ENCODE peak calls at places on chromosomes 12 and 14, in five cellular contexts. V is uterus, M is H54, E is GM12892, X is upper lobe of left lung. U is an unnamed sample.

GRCh38 chr14:92105073-92105844 is 1.1 kb downstream of the ATXN3 start:
- DNase-seq in X (no peak), E (no peak), M (no peak), V (no peak), U (no peak)

GRCh38 chr14:100223332-100224171 is 15.4 kb upstream of the YY1 start:
- DNase-seq in X (no peak), V (no peak), E (no peak), M (no peak), U (peak; percentile 49)

GRCh38 chr14:85391455-85391854 is 138.5 kb upstream of the FLRT2 start:
- DNase-seq in X (no peak), E (no peak), V (no peak), M (no peak), U (no peak)

GRCh38 chr12:86122846-86123468 is 133.2 kb downstream of the MGAT4C start:
- DNase-seq in E (no peak), M (no peak), X (no peak), V (no peak), U (no peak)

GRCh38 chr12:54000105-54000773 is at the start of gene HOXC9:
- DNase-seq in X (peak; percentile 87), V (no peak), M (peak; percentile 56), E (no peak), U (no peak)

GRCh38 chr12:131229426-131230339 is 276.0 kb downstream of the ADGRD1 start:
- DNase-seq in E (no peak), M (no peak), V (no peak), X (no peak), U (no peak)

GRCh38 chr14:33740531-33740930 is 210.3 kb downstream of the EGLN3 start:
- DNase-seq in E (no peak), M (no peak), X (no peak), V (no peak), U (no peak)

GRCh38 chr12:2613674-2614073 is 181.1 kb upstream of the FKBP4 start:
- DNase-seq in M (peak; percentile 82), V (peak; percentile 35), E (no peak), X (no peak), U (no peak)

GRCh38 chr12:20716037-20716436 is 20.9 kb downstream of the SLCO1C1 start:
- DNase-seq in M (no peak), V (no peak), E (no peak), X (no peak), U (no peak)

GRCh38 chr14:99378782-99379214 is 101.9 kb downstream of the SETD3 start:
- DNase-seq in E (no peak), V (no peak), X (peak; percentile 50), M (peak; percentile 91), U (no peak)

GRCh38 chr12:89880695-89881350 is 172.2 kb upstream of the ATP2B1 start:
- DNase-seq in E (peak; percentile 21), M (no peak), X (no peak), V (no peak), U (no peak)

GRCh38 chr12:83690465-83690864 is 1003.8 kb downstream of the TMTC2 start:
- DNase-seq in V (no peak), E (no peak), X (no peak), M (no peak), U (no peak)

DNA sequence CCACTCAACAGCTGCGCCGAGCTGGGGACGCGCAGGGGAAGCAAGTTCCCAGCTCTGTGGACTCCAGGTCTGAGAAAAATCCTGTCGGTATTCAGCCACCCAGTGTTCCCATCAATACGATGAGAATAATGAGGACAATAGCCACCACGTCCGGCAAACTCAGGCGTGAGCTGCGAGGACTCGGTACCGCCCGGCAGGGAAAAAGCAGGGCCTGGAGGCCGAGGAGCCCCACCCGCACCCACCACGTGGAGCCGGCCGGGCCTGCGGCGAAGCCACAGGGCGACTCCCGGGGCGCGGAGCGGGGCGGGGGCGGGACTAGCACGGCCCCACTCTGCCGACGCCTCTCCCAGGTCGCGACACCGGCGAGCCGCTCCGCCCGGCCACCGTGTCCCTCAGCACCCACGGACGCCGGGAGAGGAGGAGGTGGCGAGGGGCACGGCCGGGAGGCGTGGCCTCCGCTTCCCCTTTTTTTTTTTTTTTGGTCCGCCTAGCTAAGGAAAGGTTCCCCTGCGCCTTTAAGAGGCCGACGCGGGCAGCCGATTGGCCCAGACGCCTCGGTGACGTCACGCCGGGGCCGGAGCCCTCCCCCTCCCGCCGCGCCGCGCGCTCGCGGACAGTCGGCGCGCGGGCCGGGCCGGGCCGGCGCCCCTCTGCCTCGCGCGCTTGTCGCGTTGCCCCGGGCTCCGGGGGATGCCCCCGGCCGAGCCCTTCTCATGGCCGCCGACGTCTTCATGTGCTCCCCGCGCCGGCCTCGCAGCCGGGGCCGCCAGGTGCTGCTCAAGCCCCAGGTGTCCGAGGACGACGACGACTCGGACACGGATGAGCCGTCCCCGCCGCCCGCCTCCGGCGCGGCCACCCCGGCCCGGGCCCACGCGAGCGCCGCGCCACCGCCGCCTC is at the start of gene MLXIP:
- DNase-seq in V (peak; percentile 95), E (peak; percentile 87), X (peak; percentile 99), M (peak; percentile 94), U (peak; percentile 97)
- TF ChIP-seq POLR2A in V (peak; percentile 96), E (peak; percentile 90), X (no peak), M (peak; percentile 89), U (peak; percentile 97)

GRCh38 chr12:124567673-124568373 is 411 bp upstream of the NCOR2 start:
- DNase-seq in M (peak; percentile 86), E (peak; percentile 92), X (peak; percentile 99), V (peak; percentile 97), U (peak; percentile 92)

GRCh38 chr12:124566181-124567034 is 1.0 kb downstream of the NCOR2 start:
- DNase-seq in E (peak; percentile 73), X (peak; percentile 94), M (peak; percentile 94), V (peak; percentile 87), U (peak; percentile 82)

GRCh38 chr12:124565656-124566180 is 1.7 kb downstream of the NCOR2 start:
- DNase-seq in X (peak; percentile 65), E (no peak), M (no peak), V (peak; percentile 33), U (no peak)

GRCh38 chr12:124568431-124569374 is 1.3 kb upstream of the NCOR2 start:
- DNase-seq in M (peak; percentile 62), X (peak; percentile 89), E (peak; percentile 79), V (peak; percentile 87), U (peak; percentile 51)

GRCh38 chr12:124567035-124567672 is at the start of gene NCOR2:
- DNase-seq in V (peak; percentile 58), E (peak; percentile 67), X (peak; percentile 93), M (peak; percentile 58), U (peak; percentile 74)
- TF ChIP-seq POLR2A in V (no peak), E (peak; percentile 60), X (no peak), M (peak; percentile 51), U (no peak)

DNA sequence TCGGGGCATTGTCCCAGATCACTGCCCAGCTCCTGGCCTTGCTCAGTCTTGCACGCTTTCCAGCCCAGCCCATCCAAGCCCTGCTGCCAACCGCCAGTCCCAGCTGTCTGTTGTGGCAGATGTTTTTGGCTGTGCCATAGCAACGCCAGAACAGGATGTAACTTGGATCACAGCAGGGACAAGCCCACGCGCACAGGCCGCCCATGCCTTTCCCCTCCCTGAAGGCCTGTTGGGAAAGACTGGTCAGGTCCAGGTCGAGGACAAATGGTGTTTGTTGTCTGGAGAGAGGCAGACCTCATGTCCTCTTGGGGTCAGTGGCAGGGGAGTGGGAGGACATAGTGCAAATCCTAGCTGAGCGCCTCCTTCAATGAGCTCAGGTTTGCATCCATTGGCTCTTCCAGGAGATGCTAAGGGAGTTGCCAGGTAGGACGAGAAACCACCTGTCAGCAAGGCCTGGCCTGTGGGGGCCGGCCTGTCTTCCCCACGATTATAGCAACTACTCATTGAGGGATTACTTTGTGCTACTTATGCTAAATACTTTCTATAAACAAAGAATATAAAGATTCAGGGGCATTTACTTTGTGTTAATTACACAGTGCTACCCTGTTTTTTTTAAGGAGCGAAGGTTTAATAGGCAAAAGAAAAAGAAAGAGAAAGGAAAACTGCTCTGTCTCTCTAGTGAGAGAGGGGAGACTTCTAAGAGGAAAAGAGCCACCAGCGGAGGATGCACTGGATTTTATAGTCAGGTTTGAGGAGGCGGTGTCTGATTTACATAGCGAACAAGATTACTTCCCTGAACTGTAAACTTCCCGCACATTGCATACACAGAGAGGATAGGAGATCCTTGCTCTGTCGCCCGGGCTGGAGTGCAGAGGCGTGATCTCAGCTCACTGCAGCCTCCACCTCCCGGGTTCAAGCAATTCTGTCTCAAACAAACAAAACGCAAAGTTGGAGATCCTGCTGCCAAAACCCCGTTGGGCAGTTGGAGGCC is 42.8 kb upstream of the CORO1C start:
- DNase-seq in X (peak; percentile 85), V (peak; percentile 88), E (no peak), M (no peak), U (peak; percentile 29)
- TF ChIP-seq POLR2A in X (no peak), V (no peak), E (no peak), M (no peak), U (no peak)

GRCh38 chr12:50246159-50246865 is 37.0 kb downstream of the LIMA1 start:
- DNase-seq in X (no peak), V (no peak), E (no peak), M (no peak), U (peak; percentile 51)

GRCh38 chr12:50249464-50250229 is 33.7 kb downstream of the LIMA1 start:
- DNase-seq in X (no peak), V (no peak), M (no peak), E (no peak), U (peak; percentile 21)

GRCh38 chr12:50248883-50249282 is 34.4 kb downstream of the LIMA1 start:
- DNase-seq in E (no peak), V (no peak), X (no peak), M (no peak), U (no peak)

GRCh38 chr12:50248406-50248805 is 34.9 kb downstream of the LIMA1 start:
- DNase-seq in E (no peak), X (no peak), V (no peak), M (no peak), U (no peak)

GRCh38 chr12:50246873-50247612 is 36.3 kb downstream of the LIMA1 start:
- DNase-seq in X (no peak), M (peak; percentile 73), V (peak; percentile 88), E (no peak), U (peak; percentile 81)
- TF ChIP-seq POLR2A in X (no peak), M (no peak), V (no peak), E (no peak), U (no peak)

GRCh38 chr14:74924061-74924460 is 1.0 kb upstream of the RPS6KL1 start:
- DNase-seq in M (no peak), V (no peak), E (no peak), X (no peak), U (no peak)

GRCh38 chr14:74921987-74922751 is 891 bp downstream of the RPS6KL1 start:
- DNase-seq in V (no peak), E (no peak), M (no peak), X (no peak), U (peak; percentile 44)

GRCh38 chr14:74921053-74921620 is 1.9 kb downstream of the RPS6KL1 start:
- DNase-seq in E (no peak), M (no peak), X (peak; percentile 79), V (no peak), U (no peak)

GRCh38 chr14:74920281-74920680 is 2.8 kb downstream of the RPS6KL1 start:
- DNase-seq in X (no peak), V (no peak), E (no peak), M (no peak), U (no peak)

GRCh38 chr14:74922752-74923401 is at the start of gene RPS6KL1:
- DNase-seq in M (no peak), V (peak; percentile 73), X (peak; percentile 95), E (peak; percentile 98), U (peak; percentile 94)
- TF ChIP-seq POLR2A in M (no peak), V (no peak), X (no peak), E (no peak), U (peak; percentile 66)

U was measured in erythroblast.